ENCODE peak calls at places on chromosomes 16 and 17, in four cellular contexts. One of them, this sample, is unnamed.

GRCh38 chr16:17377360-17378324 is 93.1 kb downstream of the XYLT1 start:
- DNase-seq in esophagus squamous epithelium: no peak
- DNase-seq in neural progenitor cell: peak
- DNase-seq in heart right ventricle: no peak
- DNase-seq in this sample: no peak

GRCh38 chr17:39699818-39700147 is at the start of gene ERBB2:
- DNase-seq in esophagus squamous epithelium: no peak
- DNase-seq in neural progenitor cell: peak
- DNase-seq in heart right ventricle: peak
- DNase-seq in this sample: no peak

GRCh38 chr16:72138064-72138572 is 33.8 kb downstream of the PMFBP1 start:
- DNase-seq in esophagus squamous epithelium: no peak
- DNase-seq in neural progenitor cell: no peak
- DNase-seq in heart right ventricle: no peak
- DNase-seq in this sample: no peak

GRCh38 chr16:87681990-87682570 is 79.8 kb downstream of the JPH3 start:
- DNase-seq in esophagus squamous epithelium: no peak
- DNase-seq in neural progenitor cell: peak
- DNase-seq in heart right ventricle: no peak
- DNase-seq in this sample: peak

GRCh38 chr16:49281843-49282642 is 405 bp upstream of the CBLN1 start:
- DNase-seq in esophagus squamous epithelium: no peak
- DNase-seq in neural progenitor cell: peak
- DNase-seq in heart right ventricle: peak
- DNase-seq in this sample: peak

GRCh38 chr17:45200701-45201100 is 21.0 kb upstream of the FMNL1 start:
- DNase-seq in esophagus squamous epithelium: no peak
- DNase-seq in neural progenitor cell: no peak
- DNase-seq in heart right ventricle: no peak
- DNase-seq in this sample: no peak

GRCh38 chr16:56776562-56776961 is 46.6 kb downstream of the NUP93 start:
- DNase-seq in esophagus squamous epithelium: no peak
- DNase-seq in neural progenitor cell: no peak
- DNase-seq in heart right ventricle: no peak
- DNase-seq in this sample: no peak

GRCh38 chr17:12918132-12918531 is 99.7 kb downstream of the ELAC2 start:
- DNase-seq in esophagus squamous epithelium: no peak
- DNase-seq in neural progenitor cell: no peak
- DNase-seq in heart right ventricle: no peak
- DNase-seq in this sample: no peak

GRCh38 chr16:28058839-28059589 is 4.5 kb downstream of the GSG1L start:
- DNase-seq in esophagus squamous epithelium: no peak
- DNase-seq in neural progenitor cell: no peak
- DNase-seq in heart right ventricle: no peak
- DNase-seq in this sample: no peak

GRCh38 chr16:35737076-35737475 is 2277.7 kb downstream of the TP53TG3F start:
- DNase-seq in esophagus squamous epithelium: no peak
- DNase-seq in neural progenitor cell: no peak
- DNase-seq in heart right ventricle: no peak
- DNase-seq in this sample: no peak

GRCh38 chr17:19322129-19322505 is 40.4 kb downstream of the B9D1 start:
- DNase-seq in esophagus squamous epithelium: no peak
- DNase-seq in neural progenitor cell: no peak
- DNase-seq in heart right ventricle: no peak
- DNase-seq in this sample: no peak

GRCh38 chr16:74667215-74667765 is 613 bp upstream of the RFWD3 start:
- DNase-seq in esophagus squamous epithelium: no peak
- DNase-seq in neural progenitor cell: peak
- DNase-seq in heart right ventricle: peak
- DNase-seq in this sample: no peak

GRCh38 chr16:19094542-19095365 is 19.0 kb upstream of the ITPRIPL2 start:
- DNase-seq in esophagus squamous epithelium: no peak
- DNase-seq in neural progenitor cell: no peak
- DNase-seq in heart right ventricle: no peak
- DNase-seq in this sample: no peak

GRCh38 chr16:4293822-4294457 is 21.1 kb upstream of the TFAP4 start:
- DNase-seq in esophagus squamous epithelium: no peak
- DNase-seq in neural progenitor cell: peak
- DNase-seq in heart right ventricle: peak
- DNase-seq in this sample: peak

GRCh38 chr17:17813055-17813724 is 23.6 kb downstream of the SREBF1 start:
- DNase-seq in esophagus squamous epithelium: no peak
- DNase-seq in neural progenitor cell: no peak
- DNase-seq in heart right ventricle: no peak
- DNase-seq in this sample: no peak
- H3K27ac ChIP-seq in esophagus squamous epithelium: peak
- H3K27ac ChIP-seq in neural progenitor cell: no peak
- H3K27ac ChIP-seq in heart right ventricle: no peak
- H3K27ac ChIP-seq in this sample: no peak

GRCh38 chr17:732788-733720 is 658 bp downstream of the TLCD3A start:
- DNase-seq in esophagus squamous epithelium: no peak
- DNase-seq in neural progenitor cell: peak
- DNase-seq in heart right ventricle: no peak
- DNase-seq in this sample: peak
- H3K27ac ChIP-seq in esophagus squamous epithelium: peak
- H3K27ac ChIP-seq in neural progenitor cell: no peak
- H3K27ac ChIP-seq in heart right ventricle: peak
- H3K27ac ChIP-seq in this sample: peak

DNA sequence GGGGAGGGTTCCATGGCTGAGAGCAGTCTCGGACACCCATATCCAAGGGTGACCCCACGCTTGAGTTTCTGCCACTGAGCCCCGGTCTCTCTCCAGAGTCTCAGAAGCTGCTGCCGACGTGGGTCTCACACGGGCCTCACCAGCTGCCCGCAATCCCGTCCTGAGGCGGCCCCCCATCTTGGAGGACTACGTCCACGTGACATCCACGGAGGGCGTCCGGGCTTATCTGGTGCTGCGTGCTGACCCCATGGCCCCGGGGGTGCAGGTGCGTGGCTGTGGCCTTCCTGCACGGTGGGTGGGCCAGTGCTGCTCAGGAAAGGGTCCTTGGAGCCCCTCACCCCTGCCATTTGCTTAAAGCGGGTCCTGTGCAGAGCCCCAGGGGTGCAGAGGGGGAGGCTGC is 1.0 kb downstream of the CHTF18 start:
- DNase-seq in esophagus squamous epithelium: no peak
- DNase-seq in neural progenitor cell: no peak
- DNase-seq in heart right ventricle: no peak
- DNase-seq in this sample: no peak
- H3K27ac ChIP-seq in esophagus squamous epithelium: no peak
- H3K27ac ChIP-seq in neural progenitor cell: no peak
- H3K27ac ChIP-seq in heart right ventricle: no peak
- H3K27ac ChIP-seq in this sample: peak

DNA sequence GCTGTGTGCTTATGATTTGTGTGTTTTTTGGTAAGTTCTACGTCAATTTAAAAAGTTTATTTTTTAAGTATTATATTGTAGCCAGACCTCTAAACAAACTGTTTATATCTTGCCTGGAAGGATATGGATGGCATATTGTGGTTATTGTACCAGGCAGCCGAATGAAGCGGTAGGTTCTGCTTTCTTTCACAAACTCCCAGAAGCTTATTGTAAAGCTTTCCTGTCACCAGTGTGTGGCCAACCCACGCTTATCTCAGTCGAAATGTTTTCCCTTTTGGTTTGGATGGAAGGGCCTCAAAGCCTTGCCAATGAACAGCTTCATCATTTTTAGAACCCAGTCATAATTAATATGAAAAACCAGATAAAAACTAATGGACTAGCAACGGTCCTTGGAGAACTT is 53.1 kb downstream of the CYB5B start:
- DNase-seq in esophagus squamous epithelium: no peak
- DNase-seq in neural progenitor cell: no peak
- DNase-seq in heart right ventricle: no peak
- DNase-seq in this sample: no peak
- H3K27ac ChIP-seq in esophagus squamous epithelium: no peak
- H3K27ac ChIP-seq in neural progenitor cell: no peak
- H3K27ac ChIP-seq in heart right ventricle: no peak
- H3K27ac ChIP-seq in this sample: no peak

DNA sequence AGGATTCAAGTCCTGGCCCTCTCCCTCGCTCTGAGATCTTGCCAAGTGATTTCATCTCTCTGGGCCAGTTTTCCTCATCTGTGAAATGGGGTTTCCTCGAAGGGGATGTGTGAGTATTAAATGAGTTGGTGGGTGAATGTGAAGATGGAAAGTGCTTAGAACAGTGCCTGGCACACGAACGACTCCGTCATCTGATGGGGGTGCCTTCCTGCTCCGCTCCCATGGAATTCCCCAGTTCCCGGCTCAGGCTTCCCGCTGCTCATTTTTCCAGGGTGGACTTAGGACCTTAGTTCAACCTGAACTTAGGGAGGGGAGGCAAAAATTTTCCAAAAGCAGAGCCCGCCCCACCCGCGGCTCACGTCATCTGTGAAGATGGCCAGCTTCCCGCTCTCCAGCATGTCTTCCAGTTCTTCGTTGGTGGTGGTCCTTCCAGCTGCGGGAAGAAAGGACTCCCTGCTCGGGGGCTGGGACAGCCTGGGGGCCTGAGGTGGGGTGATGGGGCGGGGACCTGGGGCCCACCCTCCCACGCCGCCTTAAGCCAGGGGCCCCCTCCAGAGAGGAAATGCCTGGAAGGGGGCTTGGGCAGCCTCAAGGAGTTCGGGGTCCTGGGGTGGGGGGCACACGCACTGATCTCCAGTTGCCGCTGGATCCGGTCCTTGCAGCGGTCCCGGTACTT is 11.5 kb downstream of the HSD3B7 start:
- DNase-seq in esophagus squamous epithelium: no peak
- DNase-seq in neural progenitor cell: no peak
- DNase-seq in heart right ventricle: no peak
- DNase-seq in this sample: no peak
- H3K27ac ChIP-seq in esophagus squamous epithelium: peak
- H3K27ac ChIP-seq in neural progenitor cell: no peak
- H3K27ac ChIP-seq in heart right ventricle: peak
- H3K27ac ChIP-seq in this sample: no peak

GRCh38 chr17:81054308-81054707 is 19.4 kb downstream of the BAIAP2 start:
- DNase-seq in esophagus squamous epithelium: no peak
- DNase-seq in neural progenitor cell: no peak
- DNase-seq in heart right ventricle: no peak
- DNase-seq in this sample: no peak
- H3K27ac ChIP-seq in esophagus squamous epithelium: no peak
- H3K27ac ChIP-seq in neural progenitor cell: no peak
- H3K27ac ChIP-seq in heart right ventricle: no peak
- H3K27ac ChIP-seq in this sample: no peak

DNA sequence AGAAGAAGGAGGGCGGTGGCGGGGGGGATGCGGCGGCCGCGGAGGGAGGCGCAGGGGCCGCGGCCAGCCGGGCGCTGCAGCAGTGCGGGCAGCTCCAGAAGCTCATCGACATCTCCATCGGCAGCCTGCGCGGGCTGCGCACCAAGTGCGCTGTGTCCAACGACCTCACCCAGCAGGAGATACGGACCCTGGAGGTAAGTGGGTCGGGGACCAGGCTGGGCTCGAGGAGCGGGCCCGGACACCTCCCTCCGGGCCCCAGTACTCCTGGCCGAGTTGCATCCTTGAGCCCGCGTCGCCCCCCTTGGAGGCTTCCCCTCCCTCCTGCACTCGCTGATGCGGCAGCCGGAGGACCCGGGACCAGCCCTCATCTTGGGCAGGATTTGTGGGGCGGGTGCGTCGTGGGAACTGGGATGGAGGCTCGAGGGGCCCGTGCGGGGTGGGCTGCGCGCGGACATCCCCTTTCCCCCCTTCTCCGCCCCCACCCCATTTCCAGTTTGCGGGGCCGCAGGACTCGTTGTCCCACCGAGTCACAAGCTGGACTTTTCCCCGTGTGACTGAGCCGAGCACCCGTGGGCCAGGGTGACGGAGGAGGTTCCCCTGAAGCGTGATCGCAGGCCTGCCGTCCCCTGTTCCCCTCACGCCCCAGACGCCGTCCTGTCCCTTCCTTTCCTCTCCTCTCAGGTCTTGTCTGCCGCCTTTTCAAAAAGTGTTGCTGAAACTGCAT is 595 bp downstream of the KSR1 start:
- DNase-seq in esophagus squamous epithelium: no peak
- DNase-seq in neural progenitor cell: peak
- DNase-seq in heart right ventricle: peak
- DNase-seq in this sample: peak
- H3K27ac ChIP-seq in esophagus squamous epithelium: peak
- H3K27ac ChIP-seq in neural progenitor cell: no peak
- H3K27ac ChIP-seq in heart right ventricle: peak
- H3K27ac ChIP-seq in this sample: peak

GRCh38 chr17:77354721-77355455 is 214.1 kb downstream of the SEC14L1 start:
- DNase-seq in esophagus squamous epithelium: no peak
- DNase-seq in neural progenitor cell: no peak
- DNase-seq in heart right ventricle: peak
- DNase-seq in this sample: peak

GRCh38 chr17:77356109-77356689 is 215.4 kb downstream of the SEC14L1 start:
- DNase-seq in esophagus squamous epithelium: no peak
- DNase-seq in neural progenitor cell: no peak
- DNase-seq in heart right ventricle: no peak
- DNase-seq in this sample: peak

GRCh38 chr17:77353684-77354419 is 213.1 kb downstream of the SEC14L1 start:
- DNase-seq in esophagus squamous epithelium: no peak
- DNase-seq in neural progenitor cell: no peak
- DNase-seq in heart right ventricle: no peak
- DNase-seq in this sample: peak

GRCh38 chr17:77352996-77353395 is 212.2 kb downstream of the SEC14L1 start:
- DNase-seq in esophagus squamous epithelium: no peak
- DNase-seq in neural progenitor cell: no peak
- DNase-seq in heart right ventricle: no peak
- DNase-seq in this sample: peak

DNA sequence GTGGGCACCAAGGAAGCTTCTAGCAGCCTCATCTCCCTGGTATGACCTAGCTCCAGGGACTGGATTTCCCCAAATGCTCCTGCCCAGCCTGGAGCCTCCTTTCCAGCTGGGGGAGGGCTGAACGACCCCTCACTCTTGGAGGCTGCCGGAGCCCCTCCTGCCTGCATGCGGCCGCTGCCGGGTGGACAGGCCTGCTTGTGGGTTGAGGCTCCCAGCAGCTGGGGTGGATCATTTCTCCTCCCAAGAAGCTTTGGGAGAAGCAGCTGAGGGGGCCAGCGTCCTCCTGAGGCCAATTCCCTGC is 213.6 kb downstream of the SEC14L1 start:
- DNase-seq in esophagus squamous epithelium: no peak
- DNase-seq in neural progenitor cell: no peak
- DNase-seq in heart right ventricle: no peak
- DNase-seq in this sample: no peak
- H3K27ac ChIP-seq in esophagus squamous epithelium: peak
- H3K27ac ChIP-seq in neural progenitor cell: no peak
- H3K27ac ChIP-seq in heart right ventricle: peak
- H3K27ac ChIP-seq in this sample: no peak

GRCh38 chr16:30974348-30974747 is 10.7 kb upstream of the HSD3B7 start:
- DNase-seq in esophagus squamous epithelium: no peak
- DNase-seq in neural progenitor cell: no peak
- DNase-seq in heart right ventricle: no peak
- DNase-seq in this sample: no peak

GRCh38 chr16:30977502-30977901 is 7.5 kb upstream of the HSD3B7 start:
- DNase-seq in esophagus squamous epithelium: no peak
- DNase-seq in neural progenitor cell: peak
- DNase-seq in heart right ventricle: no peak
- DNase-seq in this sample: peak

GRCh38 chr16:30980068-30980371 is 5.0 kb upstream of the HSD3B7 start:
- DNase-seq in esophagus squamous epithelium: no peak
- DNase-seq in neural progenitor cell: no peak
- DNase-seq in heart right ventricle: no peak
- DNase-seq in this sample: no peak

GRCh38 chr16:30979170-30980067 is 5.6 kb upstream of the HSD3B7 start:
- DNase-seq in esophagus squamous epithelium: no peak
- DNase-seq in neural progenitor cell: no peak
- DNase-seq in heart right ventricle: no peak
- DNase-seq in this sample: no peak

GRCh38 chr16:30976486-30976885 is 8.5 kb upstream of the HSD3B7 start:
- DNase-seq in esophagus squamous epithelium: no peak
- DNase-seq in neural progenitor cell: no peak
- DNase-seq in heart right ventricle: no peak
- DNase-seq in this sample: no peak
- H3K27ac ChIP-seq in esophagus squamous epithelium: no peak
- H3K27ac ChIP-seq in neural progenitor cell: no peak
- H3K27ac ChIP-seq in heart right ventricle: no peak
- H3K27ac ChIP-seq in this sample: no peak

GRCh38 chr17:7656958-7657715 is 6.4 kb downstream of the ATP1B2 start:
- DNase-seq in esophagus squamous epithelium: no peak
- DNase-seq in neural progenitor cell: peak
- DNase-seq in heart right ventricle: peak
- DNase-seq in this sample: peak
- H3K27ac ChIP-seq in esophagus squamous epithelium: no peak
- H3K27ac ChIP-seq in neural progenitor cell: no peak
- H3K27ac ChIP-seq in heart right ventricle: no peak
- H3K27ac ChIP-seq in this sample: peak